ENCODE peak calls at places on chromosomes 5 and 9, in four cellular contexts. G, S, C and Q are unnamed samples. For H3K36me3 and H3K27me3, the result is how much of the 10 kb centered on the place peaks cover.

GRCh38 chr5:40694433-40694832 is 14.7 kb downstream of the PTGER4 start:
- DNase-seq in G (no peak), S (no peak), C (no peak), Q (no peak)

GRCh38 chr5:32419791-32420190 is 24.7 kb downstream of the ZFR start:
- DNase-seq in G (no peak), S (no peak), C (no peak), Q (no peak)

GRCh38 chr9:97510797-97511761 is 9.6 kb downstream of the TMOD1 start:
- DNase-seq in G (no peak), S (no peak), C (peak), Q (no peak)

GRCh38 chr5:82298668-82299067 is 20.5 kb upstream of the RPS23 start:
- DNase-seq in G (no peak), S (no peak), C (no peak), Q (no peak)

GRCh38 chr5:55289808-55290207 is 17.7 kb downstream of the DHX29 start:
- DNase-seq in G (no peak), S (no peak), C (no peak), Q (no peak)

GRCh38 chr5:65203746-65204145 is 278.0 kb downstream of the ADAMTS6 start:
- DNase-seq in G (no peak), S (no peak), C (no peak), Q (no peak)

GRCh38 chr9:95771556-95772280 is 103.8 kb upstream of the ERCC6L2 start:
- DNase-seq in G (peak), S (peak), C (peak), Q (no peak)

GRCh38 chr9:78363221-78363620 is 66.3 kb downstream of the PSAT1 start:
- DNase-seq in G (no peak), S (peak), C (no peak), Q (no peak)

GRCh38 chr9:126222835-126223431 is 103.7 kb upstream of the MVB12B start:
- DNase-seq in G (no peak), S (no peak), C (peak), Q (no peak)

GRCh38 chr9:79975471-79976316 is 403.9 kb downstream of the TLE4 start:
- DNase-seq in G (peak), S (no peak), C (no peak), Q (no peak)

GRCh38 chr5:147455321-147455720 is 54.5 kb downstream of the DPYSL3 start:
- DNase-seq in G (no peak), S (no peak), C (no peak), Q (no peak)

GRCh38 chr9:83563360-83563759 is 25.2 kb upstream of the FRMD3 start:
- DNase-seq in G (no peak), S (no peak), C (no peak), Q (no peak)

GRCh38 chr5:97192580-97193421 is 9.8 kb upstream of the RIOK2 start:
- DNase-seq in G (no peak), S (no peak), C (peak), Q (no peak)

GRCh38 chr9:100465270-100465669 is 7.7 kb upstream of the TMEFF1 start:
- DNase-seq in G (no peak), S (no peak), C (no peak), Q (no peak)

GRCh38 chr9:129026442-129027223 is 1.5 kb downstream of the SH3GLB2 start:
- DNase-seq in G (no peak), S (peak), C (peak), Q (peak)

GRCh38 chr9:272251-273213 is 57.9 kb downstream of the DOCK8 start:
- DNase-seq in G (no peak), S (peak), C (no peak), Q (no peak)

GRCh38 chr5:134131165-134131564 is 16.7 kb downstream of the TCF7 start:
- DNase-seq in G (peak), S (no peak), C (no peak), Q (no peak)

GRCh38 chr5:149355688-149356087 is 2.2 kb upstream of the PCYOX1L start:
- DNase-seq in G (no peak), S (no peak), C (peak), Q (no peak)

GRCh38 chr5:178553517-178553916 is 36.7 kb downstream of the COL23A1 start:
- DNase-seq in G (no peak), S (no peak), C (peak), Q (no peak)

GRCh38 chr5:16668194-16668593 is 51.4 kb upstream of the RETREG1 start:
- DNase-seq in G (no peak), S (no peak), C (no peak), Q (no peak)

GRCh38 chr9:127183814-127184582 is 61.6 kb upstream of the ANGPTL2 start:
- DNase-seq in G (peak), S (peak), C (no peak), Q (no peak)

GRCh38 chr5:171092194-171092593 is 216.9 kb upstream of the TLX3 start:
- DNase-seq in G (no peak), S (no peak), C (no peak), Q (no peak)

GRCh38 chr5:77305222-77305846 is 94.9 kb downstream of the PDE8B start:
- DNase-seq in G (no peak), S (no peak), C (no peak), Q (no peak)

GRCh38 chr5:78467744-78468357 is 107.4 kb downstream of the SCAMP1 start:
- DNase-seq in G (no peak), S (no peak), C (no peak), Q (no peak)

GRCh38 chr5:179055436-179055835 is 4.7 kb upstream of the ZNF354C start:
- DNase-seq in G (no peak), S (no peak), C (no peak), Q (no peak)

GRCh38 chr5:69024241-69024651 is 69.6 kb upstream of the SLC30A5 start:
- DNase-seq in G (no peak), S (no peak), C (peak), Q (peak)

GRCh38 chr9:38144421-38144820 is 75.4 kb upstream of the SHB start:
- DNase-seq in G (no peak), S (no peak), C (peak), Q (no peak)

GRCh38 chr9:135711411-135711810 is 9.4 kb downstream of the KCNT1 start:
- DNase-seq in G (no peak), S (no peak), C (no peak), Q (no peak)

GRCh38 chr9:107460153-107461023 is 29.2 kb downstream of the KLF4 start:
- DNase-seq in G (no peak), S (no peak), C (peak), Q (no peak)

GRCh38 chr9:126982215-126983002 is 67.8 kb downstream of the RALGPS1 start:
- DNase-seq in G (no peak), S (no peak), C (no peak), Q (no peak)

GRCh38 chr5:181159286-181160143 is 12.1 kb downstream of the OR2V2 start:
- DNase-seq in G (peak), S (peak), C (peak), Q (peak)

GRCh38 chr9:1536522-1537170 is 478.5 kb upstream of the SMARCA2 start:
- DNase-seq in G (no peak), S (no peak), C (no peak), Q (no peak)

GRCh38 chr9:135009711-135010362 is 77.6 kb upstream of the OLFM1 start:
- DNase-seq in G (no peak), S (no peak), C (no peak), Q (peak)

GRCh38 chr5:142783601-142784291 is 13.6 kb downstream of the ARHGAP26 start:
- DNase-seq in G (peak), S (no peak), C (peak), Q (no peak)

GRCh38 chr5:57412010-57412409 is 70.6 kb downstream of the ACTBL2 start:
- DNase-seq in G (no peak), S (no peak), C (no peak), Q (no peak)

GRCh38 chr5:106154280-106154716 is 1516.4 kb downstream of the EFNA5 start:
- DNase-seq in G (no peak), S (no peak), C (peak), Q (peak)

GRCh38 chr5:172451771-172452197 is 2.5 kb downstream of the SH3PXD2B start:
- DNase-seq in G (no peak), S (peak), C (peak), Q (no peak)

GRCh38 chr5:41878598-41879305 is 8.5 kb upstream of the OXCT1 start:
- DNase-seq in G (no peak), S (no peak), C (no peak), Q (no peak)
- TF ChIP-seq CTCF in G (no peak), S (no peak), C (no peak), Q (no peak)

GRCh38 chr5:67179695-67180302 is 16.8 kb downstream of the CD180 start:
- DNase-seq in G (no peak), S (no peak), C (no peak), Q (no peak)
- H3K36me3 ChIP-seq in G (under half), S (under half), C (under half), Q (under half)

DNA sequence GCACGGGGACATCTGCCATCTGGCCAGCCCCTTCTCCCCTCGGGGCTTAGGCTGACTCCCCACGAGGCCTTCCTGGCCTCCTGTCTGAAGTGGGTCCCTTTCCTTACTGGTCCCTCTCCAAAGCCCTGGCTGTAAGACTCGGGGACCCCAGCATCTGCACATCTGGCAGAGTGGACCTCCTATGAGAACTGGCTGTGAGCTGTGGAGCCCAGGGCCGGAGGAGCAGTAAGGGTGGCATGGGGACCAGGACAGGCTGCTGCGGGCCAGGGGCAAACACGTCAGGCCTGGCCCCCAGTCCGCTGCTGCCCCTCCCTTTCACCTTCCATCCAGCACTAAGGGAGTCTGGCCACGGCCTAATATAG is 33.8 kb downstream of the EXOC3 start:
- DNase-seq in G (no peak), S (no peak), C (no peak), Q (no peak)
- H3K27me3 ChIP-seq in G (under half), S (half or more), C (under half), Q (under half)

GRCh38 chr9:121285835-121286687 is 18.1 kb downstream of the GSN start:
- DNase-seq in G (peak), S (peak), C (peak), Q (no peak)
- TF ChIP-seq CTCF in G (no peak), S (no peak), C (no peak), Q (no peak)

DNA sequence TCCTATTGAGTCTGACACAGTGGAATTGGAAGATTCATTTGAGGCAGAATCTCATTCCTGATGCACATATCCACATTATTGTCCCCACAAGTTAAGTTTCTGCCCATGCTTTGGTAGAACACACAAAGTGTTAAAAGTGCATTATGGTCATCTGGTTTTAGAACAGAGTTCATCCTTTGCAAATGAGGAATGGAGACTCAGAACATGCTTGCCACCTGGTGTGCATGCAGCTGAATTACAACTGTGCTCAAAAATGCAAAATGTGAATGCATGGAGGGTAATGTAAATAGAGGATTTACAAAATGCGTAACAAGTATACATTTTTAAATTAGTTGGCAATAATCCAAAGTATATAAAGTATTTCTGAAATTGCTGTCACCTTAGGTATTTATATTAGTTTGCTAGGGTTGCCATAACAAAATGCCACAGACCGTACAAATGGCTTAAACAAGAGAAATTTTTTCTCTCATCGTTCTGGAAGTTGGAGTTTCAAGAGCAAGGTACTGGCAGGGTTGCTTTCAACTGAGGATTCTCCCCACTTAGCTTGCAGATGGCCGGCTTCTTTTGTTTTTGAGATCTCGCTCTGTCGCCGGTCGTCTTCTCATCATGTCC is 671.1 kb downstream of the TAF11L14 start:
- DNase-seq in G (no peak), S (no peak), C (peak), Q (no peak)
- H3K36me3 ChIP-seq in G (under half), S (under half), C (under half), Q (under half)

GRCh38 chr5:176794509-176794908 is 15.8 kb upstream of the UNC5A start:
- DNase-seq in G (no peak), S (no peak), C (no peak), Q (no peak)
- H3K27me3 ChIP-seq in G (under half), S (half or more), C (under half), Q (under half)

DNA sequence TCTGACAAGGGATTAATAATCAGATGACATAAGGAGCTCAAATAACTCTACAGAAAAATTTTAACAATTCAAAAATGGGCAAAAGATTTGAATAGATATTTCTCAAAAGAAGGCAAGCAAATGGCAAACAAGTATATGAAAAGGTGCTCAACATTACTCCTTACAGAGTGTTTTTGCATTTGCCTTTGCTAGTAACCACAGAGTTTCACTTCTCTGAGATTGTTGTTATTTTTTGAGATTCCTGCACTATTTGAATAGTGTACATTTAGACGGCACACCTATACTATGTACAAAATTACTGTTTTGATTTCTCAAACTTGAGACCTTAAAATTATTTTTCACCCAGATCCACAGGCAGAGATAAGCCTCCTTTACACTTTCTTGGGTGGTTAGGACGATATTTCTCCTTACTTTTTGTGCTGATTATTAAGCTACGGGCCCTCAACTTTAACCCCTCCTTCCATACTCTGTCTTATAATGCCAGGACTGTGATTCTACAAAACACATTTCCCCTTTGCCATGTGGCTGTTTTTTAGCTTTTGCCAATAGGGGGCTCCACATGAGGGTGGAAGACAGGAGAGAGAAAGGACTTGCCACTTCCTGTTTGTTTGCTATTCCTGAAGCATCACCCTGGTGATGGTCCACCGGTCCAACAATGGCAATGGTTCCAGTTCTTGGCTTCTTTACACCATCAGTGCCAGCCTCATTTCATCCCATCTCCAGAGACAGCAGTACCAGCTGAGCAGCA is 65.0 kb upstream of the DAP start:
- DNase-seq in G (no peak), S (no peak), C (peak), Q (no peak)
- TF ChIP-seq CTCF in G (no peak), S (no peak), C (peak), Q (no peak)

GRCh38 chr9:131613921-131614320 is 68.6 kb downstream of the PRRT1B start:
- DNase-seq in G (no peak), S (no peak), C (no peak), Q (peak)

GRCh38 chr9:131611586-131611985 is 66.3 kb downstream of the PRRT1B start:
- DNase-seq in G (no peak), S (no peak), C (no peak), Q (no peak)

GRCh38 chr9:131612851-131613250 is 67.5 kb downstream of the PRRT1B start:
- DNase-seq in G (no peak), S (no peak), C (peak), Q (no peak)

GRCh38 chr9:131613346-131613745 is 68.0 kb downstream of the PRRT1B start:
- DNase-seq in G (no peak), S (no peak), C (no peak), Q (peak)

DNA sequence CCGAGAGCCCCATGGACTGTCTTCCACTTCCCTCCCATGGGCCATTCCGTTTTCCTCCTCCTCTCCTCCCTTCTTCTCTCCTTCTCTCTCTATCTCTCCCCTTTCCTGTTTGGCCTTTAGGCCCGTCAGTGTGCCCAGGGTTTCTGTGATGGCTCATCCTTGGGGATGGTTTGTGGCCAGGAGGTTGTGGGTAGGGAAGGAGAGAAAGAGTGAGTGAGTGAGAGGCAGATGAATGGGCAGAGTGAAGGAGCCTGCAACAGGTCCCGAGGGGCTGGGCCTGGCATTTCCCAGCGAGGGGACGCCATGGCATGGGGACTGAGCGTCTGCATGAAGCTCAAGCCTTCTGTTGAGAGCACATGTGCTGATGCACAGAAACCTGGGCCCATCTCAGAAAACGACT is 69.0 kb downstream of the PRRT1B start:
- DNase-seq in G (no peak), S (no peak), C (no peak), Q (no peak)
- H3K36me3 ChIP-seq in G (under half), S (under half), C (under half), Q (under half)